ENCODE peak calls at places on chromosome 21, in seven cellular contexts. One of them, this sample, is unnamed.

GRCh38 chr21:25911730-25912401 is 177.1 kb downstream of the GABPA start:
- DNase-seq in endothelial cell of umbilical vein: peak
- DNase-seq in esophagus squamous epithelium: no peak
- DNase-seq in A549: no peak
- DNase-seq in stomach: peak
- DNase-seq in K562: no peak
- DNase-seq in H1: no peak
- DNase-seq in this sample: no peak

GRCh38 chr21:27569831-27570230 is 602.9 kb upstream of the ADAMTS5 start:
- DNase-seq in endothelial cell of umbilical vein: peak
- DNase-seq in esophagus squamous epithelium: no peak
- DNase-seq in A549: no peak
- DNase-seq in stomach: no peak
- DNase-seq in K562: no peak
- DNase-seq in H1: no peak
- DNase-seq in this sample: no peak

GRCh38 chr21:32771134-32771523 is 426 bp downstream of the PAXBP1 start:
- DNase-seq in endothelial cell of umbilical vein: no peak
- DNase-seq in esophagus squamous epithelium: no peak
- DNase-seq in A549: peak
- DNase-seq in stomach: peak
- DNase-seq in K562: peak
- DNase-seq in H1: peak
- DNase-seq in this sample: peak

GRCh38 chr21:30232011-30232410 is 16.1 kb upstream of the CLDN8 start:
- DNase-seq in endothelial cell of umbilical vein: no peak
- DNase-seq in esophagus squamous epithelium: no peak
- DNase-seq in A549: no peak
- DNase-seq in stomach: no peak
- DNase-seq in K562: no peak
- DNase-seq in H1: no peak
- DNase-seq in this sample: no peak

GRCh38 chr21:25862112-25862511 is 127.3 kb downstream of the GABPA start:
- DNase-seq in endothelial cell of umbilical vein: no peak
- DNase-seq in esophagus squamous epithelium: no peak
- DNase-seq in A549: no peak
- DNase-seq in stomach: no peak
- DNase-seq in K562: no peak
- DNase-seq in H1: no peak
- DNase-seq in this sample: no peak

GRCh38 chr21:29215709-29216108 is 83.0 kb upstream of the BACH1 start:
- DNase-seq in endothelial cell of umbilical vein: no peak
- DNase-seq in esophagus squamous epithelium: no peak
- DNase-seq in A549: no peak
- DNase-seq in stomach: no peak
- DNase-seq in K562: no peak
- DNase-seq in H1: no peak
- DNase-seq in this sample: no peak

GRCh38 chr21:41766051-41766882 is 585 bp downstream of the RIPK4 start:
- DNase-seq in endothelial cell of umbilical vein: no peak
- DNase-seq in esophagus squamous epithelium: no peak
- DNase-seq in A549: no peak
- DNase-seq in stomach: no peak
- DNase-seq in K562: no peak
- DNase-seq in H1: peak
- DNase-seq in this sample: no peak

GRCh38 chr21:42696026-42696380 is 42.6 kb downstream of the PDE9A start:
- DNase-seq in endothelial cell of umbilical vein: no peak
- DNase-seq in esophagus squamous epithelium: no peak
- DNase-seq in A549: no peak
- DNase-seq in stomach: no peak
- DNase-seq in K562: no peak
- DNase-seq in H1: no peak
- DNase-seq in this sample: no peak

GRCh38 chr21:42062543-42063022 is 8.5 kb upstream of the UMODL1 start:
- DNase-seq in endothelial cell of umbilical vein: no peak
- DNase-seq in esophagus squamous epithelium: peak
- DNase-seq in A549: no peak
- DNase-seq in stomach: peak
- DNase-seq in K562: no peak
- DNase-seq in H1: no peak
- DNase-seq in this sample: peak

GRCh38 chr21:33562389-33562788 is 19.6 kb downstream of the SON start:
- DNase-seq in endothelial cell of umbilical vein: no peak
- DNase-seq in esophagus squamous epithelium: no peak
- DNase-seq in A549: no peak
- DNase-seq in stomach: no peak
- DNase-seq in K562: no peak
- DNase-seq in H1: no peak
- DNase-seq in this sample: no peak

GRCh38 chr21:28540514-28540913 is 452.2 kb downstream of the LTN1 start:
- DNase-seq in endothelial cell of umbilical vein: peak
- DNase-seq in esophagus squamous epithelium: no peak
- DNase-seq in A549: no peak
- DNase-seq in stomach: no peak
- DNase-seq in K562: no peak
- DNase-seq in H1: no peak
- DNase-seq in this sample: no peak

GRCh38 chr21:29376556-29376955 is 77.8 kb downstream of the BACH1 start:
- DNase-seq in endothelial cell of umbilical vein: peak
- DNase-seq in esophagus squamous epithelium: no peak
- DNase-seq in A549: peak
- DNase-seq in stomach: peak
- DNase-seq in K562: peak
- DNase-seq in H1: peak
- DNase-seq in this sample: peak

GRCh38 chr21:29504751-29505321 is 206.1 kb downstream of the BACH1 start:
- DNase-seq in endothelial cell of umbilical vein: no peak
- DNase-seq in esophagus squamous epithelium: no peak
- DNase-seq in A549: no peak
- DNase-seq in stomach: no peak
- DNase-seq in K562: peak
- DNase-seq in H1: no peak
- DNase-seq in this sample: no peak

GRCh38 chr21:33584455-33584854 is 4.0 kb downstream of the DONSON start:
- DNase-seq in endothelial cell of umbilical vein: no peak
- DNase-seq in esophagus squamous epithelium: no peak
- DNase-seq in A549: no peak
- DNase-seq in stomach: no peak
- DNase-seq in K562: peak
- DNase-seq in H1: no peak
- DNase-seq in this sample: no peak

GRCh38 chr21:41847066-41847804 is 31.9 kb downstream of the PRDM15 start:
- DNase-seq in endothelial cell of umbilical vein: no peak
- DNase-seq in esophagus squamous epithelium: no peak
- DNase-seq in A549: no peak
- DNase-seq in stomach: no peak
- DNase-seq in K562: peak
- DNase-seq in H1: peak
- DNase-seq in this sample: no peak

GRCh38 chr21:24594082-24594481 is 1013.2 kb downstream of the MRPL39 start:
- DNase-seq in endothelial cell of umbilical vein: no peak
- DNase-seq in esophagus squamous epithelium: no peak
- DNase-seq in A549: no peak
- DNase-seq in stomach: no peak
- DNase-seq in K562: no peak
- DNase-seq in H1: no peak
- DNase-seq in this sample: no peak

GRCh38 chr21:46183910-46184624 is at the start of gene SPATC1L:
- DNase-seq in endothelial cell of umbilical vein: peak
- DNase-seq in esophagus squamous epithelium: no peak
- DNase-seq in A549: no peak
- DNase-seq in stomach: peak
- DNase-seq in K562: peak
- DNase-seq in H1: peak
- DNase-seq in this sample: peak
- TF ChIP-seq POLR2A in endothelial cell of umbilical vein: no peak
- TF ChIP-seq POLR2A in esophagus squamous epithelium: no peak
- TF ChIP-seq POLR2A in A549: no peak
- TF ChIP-seq POLR2A in stomach: no peak
- TF ChIP-seq POLR2A in K562: peak
- TF ChIP-seq POLR2A in H1: no peak
- TF ChIP-seq POLR2A in this sample: no peak

DNA sequence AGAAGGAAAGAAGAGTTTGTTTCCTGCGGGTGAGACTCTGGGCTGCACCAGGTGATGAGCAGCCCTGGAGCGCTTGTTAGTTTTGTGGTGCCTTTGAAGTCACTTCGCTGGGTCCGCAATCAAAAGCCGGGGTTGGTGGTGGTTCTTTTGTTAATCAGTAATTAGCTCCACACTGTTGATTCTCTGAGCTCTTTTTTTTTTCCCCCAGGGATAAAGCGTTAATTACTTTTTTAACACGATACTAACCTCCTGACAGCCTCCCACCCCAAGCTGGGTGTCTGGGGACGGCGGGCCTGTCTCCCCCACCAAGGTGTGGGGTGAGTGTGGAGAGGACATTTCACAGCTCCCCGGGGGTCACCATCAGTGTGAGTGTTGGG is 56.6 kb downstream of the AGPAT3 start:
- DNase-seq in endothelial cell of umbilical vein: no peak
- DNase-seq in esophagus squamous epithelium: no peak
- DNase-seq in A549: no peak
- DNase-seq in stomach: no peak
- DNase-seq in K562: no peak
- DNase-seq in H1: no peak
- DNase-seq in this sample: no peak
- TF ChIP-seq POLR2A in endothelial cell of umbilical vein: no peak
- TF ChIP-seq POLR2A in esophagus squamous epithelium: no peak
- TF ChIP-seq POLR2A in A549: no peak
- TF ChIP-seq POLR2A in stomach: no peak
- TF ChIP-seq POLR2A in K562: no peak
- TF ChIP-seq POLR2A in H1: no peak
- TF ChIP-seq POLR2A in this sample: no peak

DNA sequence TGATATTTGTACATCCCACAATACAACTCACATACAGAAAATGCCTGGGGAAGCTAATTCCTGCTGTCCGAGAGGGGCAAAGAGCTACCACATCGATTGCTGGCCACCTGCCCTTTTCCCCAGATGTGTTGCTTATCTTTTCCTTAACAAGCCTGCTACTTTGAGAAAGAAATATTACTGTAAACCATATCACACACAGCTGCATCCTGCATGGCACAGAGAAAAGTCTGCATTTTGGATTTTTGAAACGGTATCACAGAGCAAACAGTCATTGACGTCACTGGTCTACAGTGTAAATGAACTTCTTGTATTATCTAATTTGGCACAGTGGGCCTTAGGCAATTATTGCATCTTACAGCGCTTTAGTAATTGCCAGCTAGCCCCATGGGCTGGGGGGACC is 164.7 kb downstream of the CLIC6 start:
- DNase-seq in endothelial cell of umbilical vein: peak
- DNase-seq in esophagus squamous epithelium: no peak
- DNase-seq in A549: no peak
- DNase-seq in stomach: no peak
- DNase-seq in K562: no peak
- DNase-seq in H1: no peak
- DNase-seq in this sample: no peak
- TF ChIP-seq POLR2A in endothelial cell of umbilical vein: no peak
- TF ChIP-seq POLR2A in esophagus squamous epithelium: no peak
- TF ChIP-seq POLR2A in A549: no peak
- TF ChIP-seq POLR2A in stomach: no peak
- TF ChIP-seq POLR2A in K562: no peak
- TF ChIP-seq POLR2A in H1: no peak
- TF ChIP-seq POLR2A in this sample: no peak

DNA sequence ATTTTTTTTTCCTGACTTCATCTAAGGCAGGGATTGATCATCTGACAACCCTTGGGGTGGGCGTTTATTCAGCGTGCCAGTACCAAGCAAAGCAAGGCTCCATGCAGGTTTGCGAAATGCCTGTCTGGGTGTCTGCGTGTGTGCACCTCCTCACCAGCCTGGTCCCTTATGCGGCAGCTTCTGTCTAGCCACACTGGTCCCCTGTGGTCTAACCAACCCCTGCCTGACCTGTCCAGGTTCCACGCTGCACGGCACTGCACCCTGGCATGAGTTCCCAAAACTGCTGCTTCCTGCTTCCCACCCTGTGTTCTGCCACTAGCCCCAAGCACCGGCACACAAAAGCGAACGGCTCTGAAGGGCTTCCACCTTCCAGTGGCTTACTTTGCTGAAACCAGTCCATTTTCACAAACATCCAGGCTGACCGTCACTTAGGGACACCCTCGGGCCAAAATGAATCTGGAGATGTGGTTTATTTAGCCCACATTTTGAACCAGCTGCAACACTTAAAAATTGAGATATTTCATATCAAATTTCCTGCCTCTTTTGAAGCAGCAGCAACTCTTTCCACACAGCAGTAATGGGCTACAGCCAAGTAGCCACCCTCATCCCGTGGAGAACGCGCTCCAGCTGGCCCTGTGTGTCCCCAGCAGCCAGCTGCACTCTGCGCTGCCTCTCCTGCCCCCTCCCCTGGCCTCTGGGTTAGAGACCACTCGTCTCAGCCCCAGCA is 55.7 kb downstream of the HLCS start:
- DNase-seq in endothelial cell of umbilical vein: no peak
- DNase-seq in esophagus squamous epithelium: no peak
- DNase-seq in A549: peak
- DNase-seq in stomach: no peak
- DNase-seq in K562: no peak
- DNase-seq in H1: no peak
- DNase-seq in this sample: no peak
- TF ChIP-seq POLR2A in endothelial cell of umbilical vein: no peak
- TF ChIP-seq POLR2A in esophagus squamous epithelium: no peak
- TF ChIP-seq POLR2A in A549: no peak
- TF ChIP-seq POLR2A in stomach: no peak
- TF ChIP-seq POLR2A in K562: no peak
- TF ChIP-seq POLR2A in H1: no peak
- TF ChIP-seq POLR2A in this sample: no peak

GRCh38 chr21:14488805-14489204 is 57.3 kb downstream of the SAMSN1 start:
- DNase-seq in endothelial cell of umbilical vein: no peak
- DNase-seq in esophagus squamous epithelium: no peak
- DNase-seq in A549: no peak
- DNase-seq in stomach: no peak
- DNase-seq in K562: no peak
- DNase-seq in H1: no peak
- DNase-seq in this sample: no peak

GRCh38 chr21:14495075-14495474 is 51.0 kb downstream of the SAMSN1 start:
- DNase-seq in endothelial cell of umbilical vein: no peak
- DNase-seq in esophagus squamous epithelium: no peak
- DNase-seq in A549: no peak
- DNase-seq in stomach: no peak
- DNase-seq in K562: no peak
- DNase-seq in H1: no peak
- DNase-seq in this sample: peak

GRCh38 chr21:14491269-14491681 is 54.8 kb downstream of the SAMSN1 start:
- DNase-seq in endothelial cell of umbilical vein: no peak
- DNase-seq in esophagus squamous epithelium: no peak
- DNase-seq in A549: no peak
- DNase-seq in stomach: no peak
- DNase-seq in K562: no peak
- DNase-seq in H1: no peak
- DNase-seq in this sample: peak

GRCh38 chr21:14493731-14494130 is 52.4 kb downstream of the SAMSN1 start:
- DNase-seq in endothelial cell of umbilical vein: no peak
- DNase-seq in esophagus squamous epithelium: no peak
- DNase-seq in A549: no peak
- DNase-seq in stomach: no peak
- DNase-seq in K562: no peak
- DNase-seq in H1: no peak
- DNase-seq in this sample: no peak

GRCh38 chr21:14492890-14493289 is 53.2 kb downstream of the SAMSN1 start:
- DNase-seq in endothelial cell of umbilical vein: no peak
- DNase-seq in esophagus squamous epithelium: no peak
- DNase-seq in A549: no peak
- DNase-seq in stomach: no peak
- DNase-seq in K562: no peak
- DNase-seq in H1: no peak
- DNase-seq in this sample: no peak
- TF ChIP-seq POLR2A in endothelial cell of umbilical vein: no peak
- TF ChIP-seq POLR2A in esophagus squamous epithelium: no peak
- TF ChIP-seq POLR2A in A549: no peak
- TF ChIP-seq POLR2A in stomach: no peak
- TF ChIP-seq POLR2A in K562: peak
- TF ChIP-seq POLR2A in H1: no peak
- TF ChIP-seq POLR2A in this sample: no peak